ENCODE peak calls at places on chromosomes 7 and 10, in seven cellular contexts. H, A, M, W, L, O and X are unnamed samples.
A peak's percentile ranks its signal among the peaks of the same experiment; 100 is the strongest.

GRCh38 chr10:104314591-104315485 is 23.4 kb downstream of the ITPRIP start:
- DNase-seq in H (no peak), A (no peak), M (no peak), W (no peak), L (no peak), O (no peak), X (no peak)

GRCh38 chr7:93941956-93942355 is 20.4 kb downstream of the GNG11 start:
- DNase-seq in H (no peak), A (no peak), M (peak; percentile 32), W (no peak), L (peak; percentile 47), O (peak; percentile 57), X (no peak)

GRCh38 chr7:114590298-114590697 is 175.7 kb downstream of the FOXP2 start:
- DNase-seq in H (no peak), A (no peak), M (no peak), W (no peak), L (no peak), O (no peak), X (no peak)

GRCh38 chr7:44693641-44694313 is 54.9 kb upstream of the ZMIZ2 start:
- DNase-seq in H (no peak), A (no peak), M (peak; percentile 89), W (no peak), L (peak; percentile 72), O (peak; percentile 92), X (no peak)

GRCh38 chr7:149720372-149721083 is 52.9 kb downstream of the ZNF467 start:
- DNase-seq in H (peak; percentile 69), A (no peak), M (no peak), W (peak; percentile 31), L (peak; percentile 46), O (no peak), X (no peak)

GRCh38 chr7:106731207-106731606 is 70.2 kb upstream of the CCDC71L start:
- DNase-seq in H (no peak), A (no peak), M (no peak), W (peak; percentile 87), L (peak; percentile 27), O (no peak), X (no peak)

GRCh38 chr7:27771111-27771510 is 31.1 kb downstream of the TAX1BP1 start:
- DNase-seq in H (no peak), A (no peak), M (no peak), W (no peak), L (no peak), O (no peak), X (no peak)

GRCh38 chr10:71748671-71749191 is 24.6 kb downstream of the VSIR start:
- DNase-seq in H (no peak), A (peak; percentile 51), M (no peak), W (peak; percentile 83), L (no peak), O (no peak), X (peak; percentile 99)

GRCh38 chr10:103374263-103374662 is 6.5 kb downstream of the TAF5 start:
- DNase-seq in H (no peak), A (no peak), M (no peak), W (no peak), L (no peak), O (no peak), X (no peak)

GRCh38 chr10:64134676-64135075 is 613.5 kb downstream of the REEP3 start:
- DNase-seq in H (no peak), A (no peak), M (no peak), W (no peak), L (no peak), O (no peak), X (no peak)

GRCh38 chr7:69088185-69088584 is 510.1 kb upstream of the AUTS2 start:
- DNase-seq in H (no peak), A (no peak), M (no peak), W (no peak), L (no peak), O (no peak), X (no peak)

GRCh38 chr10:81018898-81019890 is 481.5 kb downstream of the SH2D4B start:
- DNase-seq in H (no peak), A (no peak), M (peak; percentile 54), W (peak; percentile 73), L (peak; percentile 68), O (peak; percentile 55), X (peak; percentile 40)

GRCh38 chr10:24307173-24307572 is 98.2 kb downstream of the KIAA1217 start:
- DNase-seq in H (no peak), A (no peak), M (no peak), W (no peak), L (no peak), O (no peak), X (no peak)

GRCh38 chr10:48406204-48406603 is 99.7 kb downstream of the MAPK8 start:
- DNase-seq in H (no peak), A (no peak), M (peak; percentile 33), W (no peak), L (peak; percentile 46), O (peak; percentile 63), X (no peak)

GRCh38 chr10:131630772-131631258 is 270.0 kb upstream of the PPP2R2D start:
- DNase-seq in H (no peak), A (no peak), M (no peak), W (no peak), L (no peak), O (no peak), X (no peak)

GRCh38 chr7:65832281-65832680 is 40.6 kb upstream of the VKORC1L1 start:
- DNase-seq in H (no peak), A (no peak), M (peak; percentile 43), W (no peak), L (peak; percentile 56), O (peak; percentile 39), X (peak; percentile 24)

GRCh38 chr10:5970066-5970465 is 7.3 kb downstream of the IL15RA start:
- DNase-seq in H (no peak), A (no peak), M (no peak), W (no peak), L (no peak), O (no peak), X (no peak)

GRCh38 chr10:43202657-43203490 is 64.0 kb downstream of the RASGEF1A start:
- DNase-seq in H (peak; percentile 74), A (no peak), M (no peak), W (peak; percentile 33), L (no peak), O (peak; percentile 41), X (no peak)

GRCh38 chr7:37193087-37193774 is 255.4 kb downstream of the ELMO1 start:
- DNase-seq in H (no peak), A (no peak), M (peak; percentile 5), W (no peak), L (peak; percentile 57), O (no peak), X (no peak)

GRCh38 chr7:8627322-8627721 is 193.9 kb downstream of the NXPH1 start:
- DNase-seq in H (no peak), A (no peak), M (no peak), W (no peak), L (no peak), O (no peak), X (no peak)

GRCh38 chr10:92857904-92858514 is 9.7 kb downstream of the EXOC6 start:
- DNase-seq in H (no peak), A (no peak), M (no peak), W (no peak), L (no peak), O (peak; percentile 13), X (no peak)

GRCh38 chr10:70232155-70232858 is 922 bp downstream of the PPA1 start:
- DNase-seq in H (no peak), A (no peak), M (peak; percentile 45), W (peak; percentile 42), L (peak; percentile 51), O (peak; percentile 71), X (peak; percentile 57)

GRCh38 chr7:138001529-138002095 is at the start of gene CREB3L2:
- DNase-seq in H (peak; percentile 87), A (peak; percentile 45), M (peak; percentile 68), W (peak; percentile 83), L (peak; percentile 68), O (peak; percentile 90), X (no peak)

GRCh38 chr7:151462306-151462779 is 22.4 kb upstream of the CRYGN start:
- DNase-seq in H (no peak), A (no peak), M (no peak), W (no peak), L (no peak), O (no peak), X (no peak)
- H3K4me3 ChIP-seq in H (no peak overlapping the region), A (no peak overlapping the region), M (no peak overlapping the region), W (no peak overlapping the region), L (no peak overlapping the region), O (no peak overlapping the region), X (no peak overlapping the region)

DNA sequence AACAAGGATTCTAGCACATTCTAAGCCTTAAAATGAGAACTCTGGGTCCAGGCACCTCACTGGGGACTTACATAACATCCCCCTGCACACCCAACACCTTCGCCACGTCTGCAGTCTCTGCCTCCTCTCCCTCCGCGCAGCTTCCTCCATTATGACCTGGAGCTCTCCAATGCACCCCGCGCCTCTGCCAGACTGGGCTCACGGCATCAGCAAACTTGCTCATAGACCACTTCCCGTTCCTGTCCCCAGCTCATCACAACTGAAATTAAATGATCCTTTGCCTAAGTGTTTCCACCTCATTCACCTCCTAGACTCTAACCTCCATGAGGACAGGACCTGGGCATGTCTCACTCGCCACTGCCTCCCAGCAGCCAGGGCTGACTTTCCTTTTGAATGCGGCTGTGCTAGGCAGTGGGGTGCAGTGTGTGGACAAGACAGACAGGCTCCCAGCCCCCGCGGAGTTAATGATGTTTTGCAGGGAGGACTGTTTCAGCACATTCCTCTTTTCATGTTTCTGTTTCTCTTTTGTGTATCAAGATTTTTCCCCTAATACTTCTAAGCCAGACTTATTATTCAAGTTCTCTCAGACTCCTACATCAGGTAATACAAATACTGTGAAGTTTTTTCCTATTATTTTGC is 18.8 kb downstream of the CHST15 start:
- DNase-seq in H (no peak), A (no peak), M (no peak), W (no peak), L (no peak), O (no peak), X (peak; percentile 65)
- H3K4me3 ChIP-seq in H (no peak overlapping the region), A (no peak overlapping the region), M (no peak overlapping the region), W (no peak overlapping the region), L (no peak overlapping the region), O (no peak overlapping the region), X (no peak overlapping the region)

GRCh38 chr7:157471259-157472125 is 134.7 kb downstream of the DNAJB6 start:
- DNase-seq in H (peak; percentile 64), A (no peak), M (no peak), W (no peak), L (no peak), O (no peak), X (peak; percentile 80)
- H3K4me3 ChIP-seq in H (no peak overlapping the region), A (no peak overlapping the region), M (no peak overlapping the region), W (no peak overlapping the region), L (no peak overlapping the region), O (no peak overlapping the region), X (peak overlapping the region; percentile 5)

DNA sequence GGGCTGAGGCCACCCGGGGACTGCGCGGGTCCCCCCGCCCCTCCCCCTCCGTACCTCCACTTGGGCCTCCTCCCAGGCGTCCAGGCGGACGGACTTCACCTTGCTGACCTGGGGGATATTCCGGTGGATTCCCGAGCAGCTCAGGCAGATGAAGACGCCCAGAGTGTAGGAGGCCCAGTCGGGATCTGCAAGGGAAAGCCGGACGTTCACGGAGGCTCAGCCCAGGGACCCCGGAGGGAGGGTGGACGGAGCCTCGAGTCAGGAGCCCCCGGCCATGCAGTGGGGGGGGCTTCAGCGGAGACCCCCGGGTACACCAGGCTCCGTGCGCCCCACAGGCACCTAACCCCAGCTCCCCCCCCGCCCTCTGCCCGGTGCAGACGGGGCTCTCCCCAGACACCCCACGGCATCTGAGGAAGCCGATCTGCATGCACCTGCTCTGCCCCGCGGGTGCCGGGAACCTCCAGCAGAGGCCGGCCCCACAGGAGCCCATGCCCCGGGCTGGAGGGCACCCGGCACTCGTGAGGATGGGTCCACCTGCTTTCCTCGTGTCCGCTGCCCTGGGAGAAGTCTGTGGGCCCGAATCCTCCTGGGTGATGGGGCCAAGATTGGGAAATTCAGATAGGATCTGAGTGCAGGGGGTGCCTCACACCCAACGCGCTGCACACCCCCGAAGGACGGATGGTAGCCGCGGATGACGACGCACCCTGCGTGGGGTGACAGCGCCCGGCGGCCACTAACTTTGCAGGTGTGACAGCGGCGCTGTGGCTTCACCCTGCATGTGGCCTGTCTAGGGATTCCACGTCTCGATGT is 19.0 kb downstream of the ADAP1 start:
- DNase-seq in H (no peak), A (no peak), M (no peak), W (no peak), L (no peak), O (no peak), X (no peak)
- H3K4me3 ChIP-seq in H (no peak overlapping the region), A (no peak overlapping the region), M (no peak overlapping the region), W (no peak overlapping the region), L (no peak overlapping the region), O (no peak overlapping the region), X (no peak overlapping the region)